ENCODE peak calls at places on chromosome 1, in six cellular contexts. U, S, A, J, Z and Q are unnamed samples.

GRCh38 chr1:91885331-91885715 is 628 bp downstream of the TGFBR3 start:
- DNase-seq in U (no peak), A (peak), Z (peak), S (peak), J (peak), Q (no peak)

GRCh38 chr1:31483012-31483946 is 70.3 kb downstream of the SERINC2 start:
- DNase-seq in U (peak), S (peak), Z (no peak), A (peak), J (no peak), Q (peak)

GRCh38 chr1:59081795-59082194 is 215.1 kb upstream of the FGGY start:
- DNase-seq in S (no peak), J (no peak), A (no peak), U (no peak), Z (no peak), Q (no peak)

GRCh38 chr1:24442764-24443163 is 27.2 kb downstream of the NIPAL3 start:
- DNase-seq in J (peak), Z (no peak), S (no peak), U (no peak), A (no peak), Q (no peak)

GRCh38 chr1:232922475-232922874 is 27.9 kb upstream of the NTPCR start:
- DNase-seq in U (no peak), Z (no peak), A (no peak), J (no peak), S (no peak), Q (no peak)

GRCh38 chr1:115052454-115053083 is 22.9 kb downstream of the TSHB start:
- DNase-seq in S (peak), Z (peak), J (peak), U (peak), A (peak), Q (peak)

GRCh38 chr1:3632716-3633343 is 8.0 kb downstream of the TPRG1L start:
- DNase-seq in A (no peak), U (no peak), S (no peak), Z (no peak), J (no peak), Q (no peak)

GRCh38 chr1:44489481-44489880 is 84.4 kb downstream of the RNF220 start:
- DNase-seq in J (no peak), A (no peak), Z (no peak), U (no peak), S (no peak), Q (no peak)

GRCh38 chr1:20496241-20496661 is 10.2 kb upstream of the CAMK2N1 start:
- DNase-seq in U (no peak), S (no peak), A (no peak), Z (peak), J (no peak), Q (no peak)

GRCh38 chr1:226569879-226570547 is 21.4 kb downstream of the STUM start:
- DNase-seq in S (peak), A (peak), J (peak), Z (peak), U (no peak), Q (peak)

GRCh38 chr1:37958690-37959089 is 11.8 kb upstream of the INPP5B start:
- DNase-seq in Z (no peak), S (no peak), J (no peak), A (no peak), U (no peak), Q (no peak)

GRCh38 chr1:192805832-192806323 is 3.0 kb upstream of the RGS2 start:
- DNase-seq in S (peak), A (peak), Z (no peak), J (peak), U (peak), Q (peak)

GRCh38 chr1:208242186-208242585 is 2.0 kb downstream of the PLXNA2 start:
- DNase-seq in A (no peak), Z (no peak), J (no peak), U (no peak), S (no peak), Q (no peak)

GRCh38 chr1:94039871-94040569 is 80.9 kb downstream of the ABCA4 start:
- DNase-seq in J (no peak), U (no peak), A (no peak), Z (no peak), S (no peak), Q (no peak)

GRCh38 chr1:110011527-110012041 is 22.8 kb upstream of the STRIP1 start:
- DNase-seq in U (peak), Z (no peak), J (peak), A (peak), S (peak), Q (peak)

GRCh38 chr1:224377676-224378006 is 21.0 kb downstream of the CNIH4 start:
- DNase-seq in S (peak), Z (peak), A (peak), U (no peak), J (no peak), Q (no peak)

GRCh38 chr1:47399841-47400144 is 16.3 kb upstream of the FOXE3 start:
- DNase-seq in A (no peak), Z (no peak), S (no peak), U (no peak), J (no peak), Q (no peak)

GRCh38 chr1:43743206-43743605 is 35.9 kb downstream of the ST3GAL3 start:
- DNase-seq in J (no peak), S (no peak), Z (no peak), A (no peak), U (no peak), Q (no peak)

GRCh38 chr1:95974586-95974985 is 740.6 kb downstream of the RWDD3 start:
- DNase-seq in U (no peak), J (no peak), A (no peak), Z (no peak), S (no peak), Q (no peak)

GRCh38 chr1:236156512-236157208 is 14.3 kb downstream of the GPR137B start:
- DNase-seq in S (peak), A (peak), Z (peak), U (no peak), J (no peak), Q (peak)